ENCODE peak calls at places on chromosome 6, in four cellular contexts. V is IMR-90, A is GM12878, T is K562. F is an unnamed sample.

GRCh38 chr6:139965393-139965792 is 590.9 kb upstream of the CITED2 start:
- DNase-seq in V (peak; percentile 68), T (no peak), A (no peak), F (no peak)

GRCh38 chr6:106520711-106521367 is 108.5 kb downstream of the RTN4IP1 start:
- DNase-seq in A (peak; percentile 95), T (peak; percentile 77), V (no peak), F (no peak)

GRCh38 chr6:166605752-166606151 is 19.3 kb upstream of the RAMACL start:
- DNase-seq in T (no peak), A (no peak), V (no peak), F (no peak)

GRCh38 chr6:18503588-18504231 is 116.6 kb downstream of the RNF144B start:
- DNase-seq in T (peak; percentile 39), A (peak; percentile 35), V (peak; percentile 85), F (peak; percentile 26)

GRCh38 chr6:44444853-44445252 is 57.3 kb downstream of the CDC5L start:
- DNase-seq in V (no peak), A (no peak), T (no peak), F (no peak)

GRCh38 chr6:39884696-39885095 is 49.6 kb downstream of the MOCS1 start:
- DNase-seq in V (peak; percentile 82), T (no peak), A (no peak), F (no peak)

GRCh38 chr6:36873612-36874011 is 991 bp downstream of the PPIL1 start:
- DNase-seq in V (no peak), A (no peak), T (no peak), F (peak; percentile 36)

GRCh38 chr6:122033564-122034181 is 365.8 kb upstream of the HSF2 start:
- DNase-seq in V (peak; percentile 70), A (no peak), T (peak; percentile 27), F (peak; percentile 18)

GRCh38 chr6:138795809-138796469 is at the start of gene ECT2L:
- DNase-seq in T (no peak), A (no peak), V (no peak), F (no peak)

DNA sequence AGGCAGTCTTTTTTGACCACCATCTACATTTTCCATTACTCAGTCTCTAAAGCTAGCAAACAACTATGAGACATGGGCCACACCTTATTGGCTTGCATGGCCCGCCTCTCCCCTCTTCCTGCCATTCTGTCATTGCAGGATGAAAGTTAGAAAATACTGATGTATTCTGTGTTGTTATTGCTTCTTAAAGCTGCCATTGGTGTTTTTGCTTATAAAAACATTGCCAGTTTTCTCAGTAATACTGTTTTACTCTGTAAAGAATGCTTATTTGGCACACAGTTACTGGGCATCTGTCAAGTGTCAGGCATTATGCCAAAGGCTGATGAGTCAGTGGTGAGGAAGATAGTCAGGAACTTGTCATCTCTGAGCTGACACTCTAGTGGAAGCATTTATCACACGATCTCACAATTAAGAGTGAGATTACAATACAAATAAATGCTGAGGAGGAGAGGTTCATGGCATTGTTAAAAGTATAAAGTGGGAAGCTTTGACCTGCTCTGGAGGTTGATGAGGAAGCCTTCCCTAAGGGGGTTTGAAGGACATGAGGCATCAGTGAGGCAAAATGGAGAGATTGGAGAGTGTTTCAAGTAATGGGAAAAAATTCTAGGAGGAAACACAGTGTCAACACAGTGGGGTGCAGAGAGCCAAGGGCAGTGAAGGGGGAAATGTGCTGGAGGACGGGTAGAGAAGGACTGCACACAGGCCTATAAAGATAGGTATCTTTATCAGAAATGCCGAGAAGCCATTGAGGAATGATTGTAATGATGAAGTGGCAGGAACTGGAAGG is 14.7 kb downstream of the KLHL32 start:
- DNase-seq in A (no peak), V (peak; percentile 29), T (no peak), F (no peak)
- TF ChIP-seq ELK1 in A (no peak), V (no peak), T (no peak), F (no peak)

DNA sequence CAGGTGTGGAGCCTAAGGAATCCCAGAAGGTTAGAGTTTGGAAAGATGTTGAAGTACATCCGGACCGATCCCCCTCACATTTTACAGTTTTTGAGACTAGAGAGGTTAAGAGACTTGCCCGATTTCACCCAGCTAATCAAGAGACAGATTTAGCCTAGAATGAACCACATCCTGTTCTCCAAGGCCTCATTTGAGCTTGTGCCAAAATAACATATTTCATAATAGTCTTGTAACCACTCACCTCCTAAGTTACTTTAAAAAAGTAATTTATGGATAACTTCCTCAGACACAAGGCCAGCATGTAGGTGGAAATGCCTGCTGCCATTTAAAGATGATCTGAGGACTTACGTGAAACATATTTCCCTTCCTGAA is 39.8 kb upstream of the ARHGAP18 start:
- DNase-seq in T (no peak), V (peak; percentile 83), A (peak; percentile 61), F (no peak)
- TF ChIP-seq ELK1 in T (no peak), V (no peak), A (no peak), F (no peak)

DNA sequence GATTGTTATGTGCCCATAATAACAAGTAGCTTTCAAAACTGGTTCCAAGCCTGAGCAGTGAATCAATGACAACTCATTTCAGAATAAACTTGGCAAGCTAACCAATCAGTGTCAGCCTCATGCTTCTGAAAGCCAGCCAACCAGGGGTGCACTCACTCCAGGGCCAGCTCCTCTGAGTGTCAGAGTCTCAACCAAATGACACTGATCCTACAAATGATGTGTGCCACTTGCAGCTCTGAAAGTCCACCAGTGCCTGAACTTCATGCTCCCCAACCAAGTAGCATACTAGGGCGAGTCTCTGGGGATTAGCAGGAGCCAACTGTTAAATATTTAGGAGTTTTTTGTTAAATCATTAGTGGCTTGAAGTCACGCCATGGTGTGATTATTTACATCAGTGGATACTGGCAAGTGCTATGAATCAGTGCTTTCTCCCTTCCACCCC is 4.5 kb downstream of the IYD start:
- DNase-seq in A (no peak), T (no peak), V (no peak), F (no peak)
- TF ChIP-seq ELK1 in A (no peak), T (no peak), V (no peak), F (no peak)

DNA sequence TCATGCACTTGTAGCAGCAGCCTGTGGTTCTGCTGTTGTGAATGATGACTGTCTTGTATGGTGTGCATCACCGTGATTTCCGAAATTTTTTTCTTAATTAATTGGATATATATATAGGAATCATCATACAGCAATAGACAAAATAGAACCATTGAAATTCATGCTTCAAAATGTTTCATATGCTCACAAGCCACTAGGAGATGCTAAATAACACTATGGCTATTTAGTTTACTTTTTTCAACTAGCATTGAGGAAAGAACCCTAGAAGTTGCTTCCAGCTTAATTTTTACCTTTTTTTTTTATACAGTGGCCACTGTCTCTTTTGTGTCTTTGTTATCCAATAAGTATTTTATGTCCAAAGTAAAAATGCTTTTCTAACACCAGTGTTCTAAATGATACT is 485.4 kb downstream of the CDKAL1 start:
- DNase-seq in T (no peak), V (peak; percentile 25), A (no peak), F (no peak)
- TF ChIP-seq ELK1 in T (no peak), V (no peak), A (no peak), F (no peak)

GRCh38 chr6:7883381-7883780 is 27.2 kb downstream of the TXNDC5 start:
- DNase-seq in V (no peak), T (no peak), A (no peak), F (no peak)

GRCh38 chr6:7887278-7887991 is 23.2 kb downstream of the TXNDC5 start:
- DNase-seq in V (no peak), A (no peak), T (no peak), F (no peak)

GRCh38 chr6:7882505-7883257 is 27.9 kb downstream of the TXNDC5 start:
- DNase-seq in A (no peak), T (no peak), V (no peak), F (no peak)

GRCh38 chr6:7888587-7889357 is 21.8 kb downstream of the TXNDC5 start:
- DNase-seq in V (no peak), A (no peak), T (no peak), F (no peak)

DNA sequence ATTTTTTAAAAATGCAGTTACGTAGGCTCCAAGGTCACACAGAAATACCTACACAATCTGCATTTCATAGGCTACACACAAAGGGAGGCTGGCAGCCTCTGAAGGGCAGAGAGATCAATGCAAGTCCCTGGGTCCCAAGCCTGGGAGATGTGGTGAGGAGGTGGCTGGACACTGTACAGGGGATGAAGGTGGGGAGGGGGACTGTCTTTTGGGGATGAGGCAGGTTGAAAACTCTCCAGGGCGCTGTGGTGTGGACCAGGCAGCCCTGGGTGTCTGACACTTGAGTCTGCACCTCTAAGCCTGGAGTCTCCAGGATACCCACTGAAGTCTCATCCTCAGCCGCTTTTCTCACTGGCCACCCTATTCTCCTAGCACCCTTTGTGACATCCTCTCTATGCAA is 24.5 kb downstream of the TXNDC5 start:
- DNase-seq in A (no peak), T (no peak), V (no peak), F (no peak)
- TF ChIP-seq ELK1 in A (no peak), T (no peak), V (no peak), F (no peak)

GRCh38 chr6:162615016-162615717 is 112.4 kb downstream of the PRKN start:
- DNase-seq in T (no peak), V (no peak), A (no peak), F (no peak)
- TF ChIP-seq ELK1 in T (no peak), V (no peak), A (no peak), F (no peak)

GRCh38 chr6:15758631-15759215 is 95.9 kb upstream of the DTNBP1 start:
- DNase-seq in V (no peak), T (no peak), A (no peak), F (no peak)

GRCh38 chr6:15761045-15761502 is 98.2 kb upstream of the DTNBP1 start:
- DNase-seq in T (no peak), A (no peak), V (no peak), F (no peak)

GRCh38 chr6:15763827-15764226 is 101.0 kb upstream of the DTNBP1 start:
- DNase-seq in V (peak; percentile 22), T (no peak), A (no peak), F (peak; percentile 59)

GRCh38 chr6:15763364-15763763 is 100.5 kb upstream of the DTNBP1 start:
- DNase-seq in T (no peak), V (no peak), A (no peak), F (no peak)
- TF ChIP-seq ELK1 in T (no peak), V (no peak), A (no peak), F (no peak)

GRCh38 chr6:27617700-27618689 is 145.1 kb upstream of the ZNF184 start:
- DNase-seq in A (no peak), T (peak; percentile 62), V (peak; percentile 9), F (peak; percentile 59)
- TF ChIP-seq ELK1 in A (no peak), T (no peak), V (no peak), F (no peak)